ENCODE peak calls at places on chromosomes 11 and 22, in seven cellular contexts. M, W, L, J, X, E and V are unnamed samples.
A peak's percentile ranks its signal among the peaks of the same experiment; 100 is the strongest.

GRCh38 chr11:103499710-103500340 is 390.6 kb downstream of the DYNC2H1 start:
- DNase-seq in W (no peak), X (no peak), E (no peak), L (no peak), M (no peak), J (no peak), V (no peak)

GRCh38 chr11:24609778-24610177 is 112.9 kb downstream of the LUZP2 start:
- DNase-seq in E (no peak), L (no peak), X (no peak), M (no peak), W (no peak), J (no peak), V (no peak)

GRCh38 chr11:69055598-69056516 is 7.1 kb downstream of the TPCN2 start:
- DNase-seq in L (peak; percentile 50), E (peak; percentile 73), X (no peak), M (peak; percentile 80), J (peak; percentile 97), W (peak; percentile 90), V (peak; percentile 81)

GRCh38 chr11:39571081-39571480 is 1888.4 kb downstream of the LRRC4C start:
- DNase-seq in M (no peak), L (no peak), W (no peak), E (no peak), J (no peak), X (no peak), V (no peak)

GRCh38 chr11:44147751-44148150 is 52.3 kb downstream of the EXT2 start:
- DNase-seq in M (no peak), L (no peak), W (no peak), J (no peak), E (no peak), X (no peak), V (no peak)

GRCh38 chr22:45083659-45084305 is 74.0 kb upstream of the PHF21B start:
- DNase-seq in W (no peak), J (no peak), M (no peak), L (no peak), E (no peak), X (no peak), V (no peak)

GRCh38 chr11:106642331-106642730 is 375.9 kb downstream of the GUCY1A2 start:
- DNase-seq in M (no peak), E (no peak), X (no peak), W (no peak), J (no peak), L (no peak), V (no peak)

GRCh38 chr11:63530021-63530420 is 6.6 kb upstream of the PLAAT4 start:
- DNase-seq in E (no peak), M (no peak), W (no peak), L (no peak), J (no peak), X (no peak), V (no peak)

GRCh38 chr11:7538466-7539454 is 25.0 kb downstream of the PPFIBP2 start:
- DNase-seq in E (no peak), X (no peak), M (no peak), W (no peak), L (peak; percentile 53), J (no peak), V (no peak)

GRCh38 chr11:2807801-2808241 is 77.8 kb downstream of the CDKN1C start:
- DNase-seq in W (peak; percentile 41), J (no peak), M (no peak), L (no peak), E (peak; percentile 7), X (peak; percentile 62), V (no peak)

GRCh38 chr11:2342981-2343380 is 34.1 kb upstream of the CD81 start:
- DNase-seq in L (no peak), X (no peak), E (no peak), W (no peak), J (no peak), M (no peak), V (no peak)

GRCh38 chr11:120197254-120197891 is 13.5 kb upstream of the OAF start:
- DNase-seq in J (no peak), E (peak; percentile 75), M (no peak), X (no peak), W (peak; percentile 41), L (no peak), V (no peak)

GRCh38 chr11:75032550-75032935 is 43.8 kb downstream of the NEU3 start:
- DNase-seq in L (no peak), X (no peak), J (no peak), M (no peak), W (no peak), E (no peak), V (no peak)

GRCh38 chr22:35971418-35972119 is 57.1 kb downstream of the RBFOX2 start:
- DNase-seq in L (peak; percentile 28), M (no peak), X (no peak), J (no peak), E (no peak), W (no peak), V (no peak)

GRCh38 chr11:68166969-68167368 is 45.8 kb upstream of the CHKA start:
- DNase-seq in W (no peak), L (no peak), J (no peak), M (no peak), X (no peak), E (no peak), V (no peak)

GRCh38 chr11:72238492-72239295 is 5.3 kb downstream of the PHOX2A start:
- DNase-seq in E (no peak), J (no peak), L (no peak), M (no peak), W (peak; percentile 72), X (peak; percentile 32), V (no peak)

GRCh38 chr11:86696004-86696403 is 23.6 kb upstream of the ME3 start:
- DNase-seq in X (no peak), E (no peak), L (no peak), W (no peak), M (no peak), J (no peak), V (no peak)

GRCh38 chr11:60634151-60634550 is 65.3 kb upstream of the MS4A8 start:
- DNase-seq in M (no peak), W (no peak), X (no peak), J (peak; percentile 39), L (no peak), E (no peak), V (no peak)

GRCh38 chr11:30411383-30411782 is 88.5 kb downstream of the ARL14EP start:
- DNase-seq in E (no peak), L (no peak), W (no peak), J (no peak), M (no peak), X (no peak), V (no peak)

GRCh38 chr11:58575377-58576020 is at the start of gene LPXN:
- DNase-seq in X (no peak), J (peak; percentile 89), W (no peak), L (no peak), E (peak; percentile 48), M (no peak), V (no peak)

GRCh38 chr11:98137437-98137836 is 883.3 kb upstream of the CNTN5 start:
- DNase-seq in J (no peak), M (no peak), X (no peak), L (no peak), E (no peak), W (no peak), V (no peak)

GRCh38 chr11:47187723-47188122 is 1.5 kb upstream of the PACSIN3 start:
- DNase-seq in J (no peak), X (no peak), L (no peak), E (no peak), W (no peak), M (no peak), V (no peak)

GRCh38 chr11:47185305-47186075 is 744 bp downstream of the PACSIN3 start:
- DNase-seq in W (no peak), M (no peak), L (no peak), E (peak; percentile 39), J (peak; percentile 55), X (peak; percentile 72), V (no peak)

GRCh38 chr11:47184711-47185304 is 1.4 kb downstream of the PACSIN3 start:
- DNase-seq in E (no peak), L (no peak), J (no peak), W (no peak), X (no peak), M (no peak), V (no peak)

GRCh38 chr11:47186937-47187681 is 875 bp upstream of the PACSIN3 start:
- DNase-seq in W (no peak), X (peak; percentile 63), J (peak; percentile 80), M (peak; percentile 58), E (peak; percentile 51), L (peak; percentile 43), V (peak; percentile 55)

GRCh38 chr11:47186076-47186936 is at the start of gene PACSIN3:
- DNase-seq in E (peak; percentile 61), L (no peak), X (peak; percentile 67), W (peak; percentile 82), J (peak; percentile 73), M (peak; percentile 70), V (peak; percentile 62)
- TF ChIP-seq POLR2A in E (no peak), L (no peak), X (peak; percentile 23), W (no peak), J (peak; percentile 39), M (no peak), V (no peak)

GRCh38 chr22:37275134-37275533 is 7.2 kb upstream of the CYTH4 start:
- DNase-seq in E (no peak), M (no peak), J (no peak), W (peak; percentile 46), L (no peak), X (no peak), V (no peak)

GRCh38 chr22:37275622-37276021 is 6.7 kb upstream of the CYTH4 start:
- DNase-seq in J (no peak), L (no peak), E (no peak), W (no peak), X (no peak), M (no peak), V (no peak)

GRCh38 chr22:37274380-37274862 is 7.9 kb upstream of the CYTH4 start:
- DNase-seq in W (peak; percentile 83), E (peak; percentile 41), X (no peak), M (no peak), J (peak; percentile 91), L (peak; percentile 37), V (peak; percentile 55)

GRCh38 chr22:37273126-37273845 is 9.0 kb upstream of the CYTH4 start:
- DNase-seq in E (no peak), L (no peak), J (peak; percentile 64), M (no peak), X (no peak), W (peak; percentile 65), V (no peak)

DNA sequence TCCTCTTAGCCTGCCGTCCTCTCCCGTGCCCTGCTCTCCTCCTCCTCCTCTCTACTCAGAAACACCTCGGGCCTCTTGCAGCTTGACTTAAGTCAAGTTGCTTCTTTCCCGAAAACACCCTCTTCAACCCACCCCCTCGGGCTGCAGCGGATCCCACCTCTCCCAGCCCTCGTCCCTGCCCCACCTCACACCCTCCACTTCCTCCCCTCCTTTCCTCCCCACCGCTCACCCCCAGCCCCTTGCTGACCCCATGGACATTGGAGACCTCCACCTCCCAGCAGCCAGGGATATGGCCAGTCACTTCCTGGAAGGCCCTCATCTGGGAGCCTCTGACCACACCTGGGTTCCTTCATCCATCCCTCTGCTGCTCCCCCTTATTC is 8.5 kb upstream of the CYTH4 start:
- DNase-seq in X (no peak), E (no peak), M (no peak), L (no peak), W (peak; percentile 70), J (no peak), V (no peak)
- TF ChIP-seq POLR2A in X (no peak), E (no peak), M (no peak), L (no peak), W (no peak), J (no peak), V (no peak)

GRCh38 chr22:18970180-18970947 is 34.3 kb upstream of the PRODH start:
- DNase-seq in X (no peak), E (no peak), M (no peak), J (peak; percentile 26), L (no peak), W (peak; percentile 59), V (no peak)
- TF ChIP-seq POLR2A in X (no peak), E (no peak), M (no peak), J (no peak), L (no peak), W (no peak), V (no peak)

GRCh38 chr22:23752750-23753149 is 1.5 kb downstream of the VPREB3 start:
- DNase-seq in J (no peak), L (no peak), M (no peak), E (no peak), X (no peak), W (peak; percentile 80), V (no peak)
- TF ChIP-seq POLR2A in J (no peak), L (no peak), M (no peak), E (no peak), X (no peak), W (no peak), V (no peak)